ENCODE peak calls at places on chromosomes 11 and 22, in eight cellular contexts. R, I, V, Y, E, T, M and K are unnamed samples.
A peak's percentile ranks its signal among the peaks of the same experiment; 100 is the strongest.

GRCh38 chr11:21514298-21514697 is 678.6 kb upstream of the ANO5 start:
- DNase-seq in Y (no peak), E (no peak), I (no peak), V (no peak), R (no peak), T (no peak), M (no peak), K (no peak)

GRCh38 chr11:62340269-62340901 is 3.1 kb downstream of the ASRGL1 start:
- DNase-seq in E (peak; percentile 58), Y (peak; percentile 52), V (peak; percentile 56), M (no peak), R (peak; percentile 77), T (peak; percentile 51), I (no peak), K (peak; percentile 57)

GRCh38 chr11:92880391-92880790 is 89.1 kb upstream of the MTNR1B start:
- DNase-seq in R (peak; percentile 6), E (no peak), T (no peak), Y (peak; percentile 3), M (no peak), V (no peak), I (no peak), K (no peak)

GRCh38 chr11:76654310-76654851 is 16.2 kb downstream of the LRRC32 start:
- DNase-seq in E (peak; percentile 67), T (no peak), Y (peak; percentile 75), M (no peak), R (peak; percentile 80), V (no peak), I (no peak), K (peak; percentile 96)

GRCh38 chr11:36361472-36361871 is 65.4 kb downstream of the PRR5L start:
- DNase-seq in I (no peak), E (no peak), T (no peak), Y (no peak), R (no peak), V (no peak), M (no peak), K (peak; percentile 54)

GRCh38 chr22:42379961-42380537 is 52.2 kb downstream of the NFAM1 start:
- DNase-seq in E (no peak), R (no peak), Y (no peak), V (no peak), I (no peak), T (no peak), M (no peak), K (no peak)

GRCh38 chr22:35593885-35594470 is 23.2 kb downstream of the MB start:
- DNase-seq in Y (no peak), M (no peak), E (no peak), R (no peak), I (no peak), V (no peak), T (no peak), K (no peak)

GRCh38 chr11:19906126-19906525 is 193.5 kb downstream of the NAV2 start:
- DNase-seq in Y (no peak), I (no peak), T (no peak), R (no peak), E (no peak), V (no peak), M (no peak), K (no peak)

GRCh38 chr11:64729851-64730382 is 6.9 kb upstream of the NRXN2 start:
- DNase-seq in M (no peak), Y (no peak), R (peak; percentile 23), I (no peak), E (peak; percentile 48), T (no peak), V (no peak), K (no peak)

GRCh38 chr11:120133216-120134105 is 4.5 kb downstream of the TRIM29 start:
- DNase-seq in E (no peak), R (no peak), V (no peak), M (no peak), T (no peak), I (no peak), Y (no peak), K (no peak)